ENCODE peak calls at places on chromosome 7, in six cellular contexts. One of them, this sample, is unnamed.

GRCh38 chr7:46393142-46393541 is 472.1 kb upstream of the IGFBP3 start:
- DNase-seq in GM12878: no peak
- DNase-seq in GM23338: no peak
- DNase-seq in stomach: no peak
- DNase-seq in HCT116: no peak
- DNase-seq in sigmoid colon: no peak
- DNase-seq in this sample: no peak

GRCh38 chr7:98287486-98287959 is 6.0 kb downstream of the BRI3 start:
- DNase-seq in GM12878: no peak
- DNase-seq in GM23338: peak
- DNase-seq in stomach: peak
- DNase-seq in HCT116: no peak
- DNase-seq in sigmoid colon: no peak
- DNase-seq in this sample: no peak

GRCh38 chr7:112481833-112482669 is 1.3 kb downstream of the LSMEM1 start:
- DNase-seq in GM12878: no peak
- DNase-seq in GM23338: peak
- DNase-seq in stomach: no peak
- DNase-seq in HCT116: peak
- DNase-seq in sigmoid colon: peak
- DNase-seq in this sample: no peak

GRCh38 chr7:15168489-15168888 is 265.9 kb upstream of the DGKB start:
- DNase-seq in GM12878: no peak
- DNase-seq in GM23338: peak
- DNase-seq in stomach: no peak
- DNase-seq in HCT116: no peak
- DNase-seq in sigmoid colon: no peak
- DNase-seq in this sample: no peak

GRCh38 chr7:142584765-142585164 is 164.5 kb upstream of the PRSS1 start:
- DNase-seq in GM12878: no peak
- DNase-seq in GM23338: no peak
- DNase-seq in stomach: no peak
- DNase-seq in HCT116: no peak
- DNase-seq in sigmoid colon: no peak
- DNase-seq in this sample: no peak

GRCh38 chr7:110544199-110544598 is 546.7 kb upstream of the LRRN3 start:
- DNase-seq in GM12878: no peak
- DNase-seq in GM23338: no peak
- DNase-seq in stomach: no peak
- DNase-seq in HCT116: no peak
- DNase-seq in sigmoid colon: no peak
- DNase-seq in this sample: no peak

GRCh38 chr7:151899513-151900360 is 22.8 kb upstream of the PRKAG2 start:
- DNase-seq in GM12878: no peak
- DNase-seq in GM23338: no peak
- DNase-seq in stomach: no peak
- DNase-seq in HCT116: no peak
- DNase-seq in sigmoid colon: peak
- DNase-seq in this sample: no peak

GRCh38 chr7:127815631-127816145 is 163.7 kb downstream of the SND1 start:
- DNase-seq in GM12878: no peak
- DNase-seq in GM23338: no peak
- DNase-seq in stomach: no peak
- DNase-seq in HCT116: no peak
- DNase-seq in sigmoid colon: no peak
- DNase-seq in this sample: no peak

GRCh38 chr7:96605045-96605716 is 104.5 kb downstream of the SEM1 start:
- DNase-seq in GM12878: no peak
- DNase-seq in GM23338: no peak
- DNase-seq in stomach: no peak
- DNase-seq in HCT116: no peak
- DNase-seq in sigmoid colon: no peak
- DNase-seq in this sample: no peak

GRCh38 chr7:83546586-83546985 is 102.4 kb downstream of the SEMA3E start:
- DNase-seq in GM12878: no peak
- DNase-seq in GM23338: no peak
- DNase-seq in stomach: no peak
- DNase-seq in HCT116: no peak
- DNase-seq in sigmoid colon: no peak
- DNase-seq in this sample: no peak

GRCh38 chr7:134619627-134620331 is 26.9 kb upstream of the BPGM start:
- DNase-seq in GM12878: no peak
- DNase-seq in GM23338: no peak
- DNase-seq in stomach: no peak
- DNase-seq in HCT116: no peak
- DNase-seq in sigmoid colon: no peak
- DNase-seq in this sample: no peak

GRCh38 chr7:28953628-28954027 is 4.5 kb downstream of the TRIL start:
- DNase-seq in GM12878: no peak
- DNase-seq in GM23338: no peak
- DNase-seq in stomach: no peak
- DNase-seq in HCT116: no peak
- DNase-seq in sigmoid colon: no peak
- DNase-seq in this sample: no peak

GRCh38 chr7:48390381-48391327 is 219.4 kb downstream of the ABCA13 start:
- DNase-seq in GM12878: no peak
- DNase-seq in GM23338: no peak
- DNase-seq in stomach: no peak
- DNase-seq in HCT116: no peak
- DNase-seq in sigmoid colon: no peak
- DNase-seq in this sample: no peak

GRCh38 chr7:106116162-106116704 is 4.1 kb upstream of the SYPL1 start:
- DNase-seq in GM12878: no peak
- DNase-seq in GM23338: no peak
- DNase-seq in stomach: no peak
- DNase-seq in HCT116: no peak
- DNase-seq in sigmoid colon: no peak
- DNase-seq in this sample: no peak

GRCh38 chr7:42250411-42250810 is 13.4 kb upstream of the GLI3 start:
- DNase-seq in GM12878: no peak
- DNase-seq in GM23338: no peak
- DNase-seq in stomach: no peak
- DNase-seq in HCT116: no peak
- DNase-seq in sigmoid colon: no peak
- DNase-seq in this sample: no peak

GRCh38 chr7:115349635-115350034 is 427.7 kb downstream of the MDFIC start:
- DNase-seq in GM12878: no peak
- DNase-seq in GM23338: no peak
- DNase-seq in stomach: no peak
- DNase-seq in HCT116: no peak
- DNase-seq in sigmoid colon: no peak
- DNase-seq in this sample: no peak

GRCh38 chr7:71261066-71261465 is 129.1 kb downstream of the GALNT17 start:
- DNase-seq in GM12878: no peak
- DNase-seq in GM23338: no peak
- DNase-seq in stomach: no peak
- DNase-seq in HCT116: no peak
- DNase-seq in sigmoid colon: no peak
- DNase-seq in this sample: no peak

GRCh38 chr7:124411796-124412195 is 353.8 kb downstream of the GPR37 start:
- DNase-seq in GM12878: no peak
- DNase-seq in GM23338: no peak
- DNase-seq in stomach: no peak
- DNase-seq in HCT116: no peak
- DNase-seq in sigmoid colon: no peak
- DNase-seq in this sample: no peak

GRCh38 chr7:155975490-155975889 is 163.2 kb upstream of the SHH start:
- DNase-seq in GM12878: no peak
- DNase-seq in GM23338: no peak
- DNase-seq in stomach: peak
- DNase-seq in HCT116: no peak
- DNase-seq in sigmoid colon: peak
- DNase-seq in this sample: peak

GRCh38 chr7:110835209-110835608 is 255.7 kb upstream of the LRRN3 start:
- DNase-seq in GM12878: no peak
- DNase-seq in GM23338: no peak
- DNase-seq in stomach: no peak
- DNase-seq in HCT116: no peak
- DNase-seq in sigmoid colon: no peak
- DNase-seq in this sample: no peak

GRCh38 chr7:155807805-155808550 is 4.3 kb downstream of the SHH start:
- DNase-seq in GM12878: no peak
- DNase-seq in GM23338: peak
- DNase-seq in stomach: no peak
- DNase-seq in HCT116: no peak
- DNase-seq in sigmoid colon: no peak
- DNase-seq in this sample: no peak

GRCh38 chr7:36151921-36152755 is 916 bp upstream of the EEPD1 start:
- DNase-seq in GM12878: no peak
- DNase-seq in GM23338: no peak
- DNase-seq in stomach: no peak
- DNase-seq in HCT116: no peak
- DNase-seq in sigmoid colon: no peak
- DNase-seq in this sample: no peak

GRCh38 chr7:92768501-92769360 is 67.6 kb downstream of the CDK6 start:
- DNase-seq in GM12878: peak
- DNase-seq in GM23338: peak
- DNase-seq in stomach: no peak
- DNase-seq in HCT116: no peak
- DNase-seq in sigmoid colon: no peak
- DNase-seq in this sample: no peak

GRCh38 chr7:44073664-44074348 is 8.4 kb upstream of the PGAM2 start:
- DNase-seq in GM12878: no peak
- DNase-seq in GM23338: peak
- DNase-seq in stomach: peak
- DNase-seq in HCT116: no peak
- DNase-seq in sigmoid colon: peak
- DNase-seq in this sample: no peak
- TF ChIP-seq POLR2AphosphoS5 in GM12878: no peak
- TF ChIP-seq POLR2AphosphoS5 in GM23338: no peak
- TF ChIP-seq POLR2AphosphoS5 in stomach: peak
- TF ChIP-seq POLR2AphosphoS5 in HCT116: no peak
- TF ChIP-seq POLR2AphosphoS5 in sigmoid colon: peak
- TF ChIP-seq POLR2AphosphoS5 in this sample: no peak

DNA sequence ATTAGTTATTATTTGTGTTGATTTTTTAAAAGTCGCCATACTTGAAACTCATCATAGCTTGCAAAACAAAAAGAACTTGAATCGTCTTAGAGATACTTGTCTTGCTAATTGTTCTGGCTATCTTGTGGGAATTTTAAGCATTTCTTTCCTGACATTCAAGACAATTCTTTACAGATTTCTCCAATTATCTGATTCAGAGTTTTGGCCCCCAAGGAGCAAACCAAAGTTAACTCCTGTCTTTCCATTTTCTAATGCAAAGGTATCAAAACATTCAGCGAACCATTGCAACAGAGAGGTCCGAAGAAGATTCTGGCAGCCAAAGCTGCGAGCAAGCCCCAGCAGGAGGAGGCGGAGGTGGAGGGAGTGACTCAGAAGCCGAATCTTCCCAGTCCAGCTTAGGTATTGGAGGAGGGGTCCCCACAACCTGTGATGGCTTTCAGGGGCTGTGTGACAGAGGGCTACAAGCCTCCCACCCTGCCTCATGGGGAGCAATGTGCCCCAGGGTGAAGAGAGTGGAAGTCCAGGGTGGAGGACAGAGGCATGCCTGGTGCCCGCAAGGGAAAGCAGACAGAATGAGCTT is 119.4 kb upstream of the STK17A start:
- DNase-seq in GM12878: no peak
- DNase-seq in GM23338: peak
- DNase-seq in stomach: no peak
- DNase-seq in HCT116: no peak
- DNase-seq in sigmoid colon: no peak
- DNase-seq in this sample: no peak
- H3K4me3 ChIP-seq in GM12878: no peak
- H3K4me3 ChIP-seq in GM23338: no peak
- H3K4me3 ChIP-seq in stomach: no peak
- H3K4me3 ChIP-seq in HCT116: no peak
- H3K4me3 ChIP-seq in sigmoid colon: no peak
- H3K4me3 ChIP-seq in this sample: no peak

DNA sequence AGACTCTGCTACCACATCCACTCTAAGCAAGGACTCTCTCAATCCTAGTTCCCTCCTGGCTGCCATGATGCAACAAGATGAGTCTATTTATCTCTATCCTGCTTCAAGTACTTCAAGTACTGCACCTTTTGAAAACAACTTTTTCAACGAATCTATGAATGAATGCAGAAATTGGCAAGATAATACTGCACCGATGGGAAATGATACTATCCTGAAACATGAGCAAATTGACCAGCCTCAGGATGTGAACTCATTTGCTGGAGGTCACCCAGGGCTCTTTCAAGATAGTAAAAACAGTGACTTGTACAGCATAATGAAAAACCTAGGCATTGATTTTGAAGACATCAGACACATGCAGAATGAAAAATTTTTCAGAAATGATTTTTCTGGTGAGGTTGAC is 40.7 kb downstream of the AHR start:
- DNase-seq in GM12878: no peak
- DNase-seq in GM23338: no peak
- DNase-seq in stomach: no peak
- DNase-seq in HCT116: no peak
- DNase-seq in sigmoid colon: no peak
- DNase-seq in this sample: no peak
- TF ChIP-seq POLR2AphosphoS5 in GM12878: no peak
- TF ChIP-seq POLR2AphosphoS5 in GM23338: no peak
- TF ChIP-seq POLR2AphosphoS5 in stomach: no peak
- TF ChIP-seq POLR2AphosphoS5 in HCT116: no peak
- TF ChIP-seq POLR2AphosphoS5 in sigmoid colon: no peak
- TF ChIP-seq POLR2AphosphoS5 in this sample: no peak

GRCh38 chr7:101935521-101936141 is 118.2 kb downstream of the CUX1 start:
- DNase-seq in GM12878: no peak
- DNase-seq in GM23338: no peak
- DNase-seq in stomach: peak
- DNase-seq in HCT116: no peak
- DNase-seq in sigmoid colon: peak
- DNase-seq in this sample: no peak
- H3K4me3 ChIP-seq in GM12878: no peak
- H3K4me3 ChIP-seq in GM23338: peak
- H3K4me3 ChIP-seq in stomach: peak
- H3K4me3 ChIP-seq in HCT116: no peak
- H3K4me3 ChIP-seq in sigmoid colon: peak
- H3K4me3 ChIP-seq in this sample: no peak

GRCh38 chr7:150745086-150745485 is 7.9 kb downstream of the GIMAP5 start:
- DNase-seq in GM12878: no peak
- DNase-seq in GM23338: no peak
- DNase-seq in stomach: no peak
- DNase-seq in HCT116: no peak
- DNase-seq in sigmoid colon: no peak
- DNase-seq in this sample: no peak
- TF ChIP-seq POLR2AphosphoS5 in GM12878: no peak
- TF ChIP-seq POLR2AphosphoS5 in GM23338: no peak
- TF ChIP-seq POLR2AphosphoS5 in stomach: no peak
- TF ChIP-seq POLR2AphosphoS5 in HCT116: no peak
- TF ChIP-seq POLR2AphosphoS5 in sigmoid colon: no peak
- TF ChIP-seq POLR2AphosphoS5 in this sample: no peak